ENCODE peak calls at places on chromosomes 4 and X, in eight cellular contexts. V, R, F, P, X, B, O and G are unnamed samples.

GRCh38 chr4:73341454-73341853 is 62.6 kb upstream of the ALB start:
- DNase-seq in R (peak; percentile 35), X (no peak), P (peak; percentile 16), O (peak; percentile 38), F (no peak), V (peak; percentile 17), B (peak; percentile 50), G (no peak)

GRCh38 chr4:61149278-61149677 is 50.8 kb upstream of the ADGRL3 start:
- DNase-seq in P (no peak), V (no peak), O (no peak), X (no peak), R (no peak), B (no peak), F (no peak), G (no peak)

GRCh38 chr4:82898322-82899243 is 2.0 kb upstream of the THAP9 start:
- DNase-seq in V (peak; percentile 55), P (no peak), O (no peak), B (peak; percentile 88), R (no peak), X (no peak), F (no peak), G (no peak)

GRCh38 chrX:29903365-29903764 is 312.0 kb upstream of the MAGEB2 start:
- DNase-seq in F (no peak), P (no peak), R (no peak), V (no peak), X (no peak), B (no peak), O (no peak), G (no peak)

GRCh38 chrX:10102046-10102704 is 54.6 kb upstream of the CLCN4 start:
- DNase-seq in V (no peak), X (no peak), O (no peak), F (no peak), R (no peak), B (no peak), P (no peak), G (no peak)

GRCh38 chrX:53284684-53285447 is 3.5 kb upstream of the IQSEC2 start:
- DNase-seq in V (peak; percentile 61), B (no peak), F (no peak), P (peak; percentile 33), O (peak; percentile 69), X (peak; percentile 73), R (peak; percentile 70), G (peak; percentile 25)

GRCh38 chrX:125826080-125826479 is 340.0 kb downstream of the DCAF12L2 start:
- DNase-seq in O (no peak), X (no peak), R (no peak), P (no peak), B (no peak), F (no peak), V (no peak), G (no peak)

GRCh38 chr4:609400-610050 is 15.8 kb upstream of the PDE6B start:
- DNase-seq in P (no peak), O (no peak), R (no peak), V (no peak), X (no peak), B (no peak), F (no peak), G (no peak)

GRCh38 chr4:118811008-118811764 is 24.7 kb downstream of the SEC24D start:
- DNase-seq in F (no peak), B (peak; percentile 52), X (no peak), P (no peak), R (no peak), O (no peak), V (no peak), G (no peak)

GRCh38 chr4:110611968-110612447 is 10.9 kb downstream of the PITX2 start:
- DNase-seq in V (no peak), X (no peak), F (no peak), B (no peak), R (no peak), P (no peak), O (no peak), G (no peak)

GRCh38 chrX:123732679-123733363 is at the start of gene THOC2:
- DNase-seq in P (peak; percentile 59), F (peak; percentile 21), R (peak; percentile 86), V (peak; percentile 83), O (peak; percentile 79), B (peak; percentile 78), X (peak; percentile 91), G (peak; percentile 37)

GRCh38 chr4:186628058-186628711 is 72.8 kb upstream of the MTNR1A start:
- DNase-seq in V (peak; percentile 35), R (peak; percentile 7), F (no peak), X (no peak), P (no peak), O (no peak), B (no peak), G (no peak)

GRCh38 chrX:70437011-70437410 is 7.6 kb upstream of the DLG3 start:
- DNase-seq in X (no peak), P (no peak), B (no peak), O (no peak), R (no peak), V (no peak), F (no peak), G (no peak)

GRCh38 chrX:12975999-12976558 is 1.2 kb downstream of the TMSB4X start:
- DNase-seq in F (no peak), O (peak; percentile 49), V (peak; percentile 46), P (no peak), R (peak; percentile 62), X (peak; percentile 72), B (no peak), G (no peak)

DNA sequence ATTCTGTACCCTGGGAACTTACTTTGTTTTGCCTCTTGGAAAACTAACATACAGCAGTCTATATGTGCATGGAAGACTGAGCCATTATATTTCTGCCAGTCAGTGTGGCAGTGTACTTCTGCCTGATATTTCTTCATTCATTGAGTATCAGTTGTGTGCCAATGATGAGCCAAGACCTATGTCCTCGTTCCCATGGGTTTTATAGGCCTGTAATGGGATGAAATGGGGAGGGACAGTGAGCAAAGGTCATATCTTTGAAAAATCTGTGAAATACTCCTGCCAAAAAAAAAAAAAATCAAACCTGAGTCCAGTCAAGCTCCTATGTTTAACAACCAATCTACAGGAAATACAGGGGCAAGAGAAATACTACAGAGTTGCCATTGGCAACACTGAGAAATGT is 9.1 kb downstream of the NSD2 start:
- DNase-seq in R (no peak), F (no peak), X (no peak), O (no peak), P (no peak), B (no peak), V (no peak), G (no peak)
- TF ChIP-seq CTCF in R (no peak), F (no peak), X (no peak), O (no peak), P (no peak), B (no peak), V (no peak), G (no peak)

GRCh38 chr4:76439491-76439890 is 4.5 kb downstream of the SHROOM3 start:
- DNase-seq in B (no peak), X (no peak), P (no peak), O (no peak), V (no peak), F (no peak), R (no peak), G (no peak)

GRCh38 chr4:76435689-76436176 is 704 bp downstream of the SHROOM3 start:
- DNase-seq in P (no peak), O (no peak), R (no peak), B (no peak), V (no peak), X (no peak), F (no peak), G (no peak)

GRCh38 chr4:76429636-76430035 is 5.4 kb upstream of the SHROOM3 start:
- DNase-seq in B (no peak), F (no peak), P (no peak), O (no peak), X (no peak), R (no peak), V (no peak), G (no peak)

GRCh38 chr4:76430519-76431388 is 4.3 kb upstream of the SHROOM3 start:
- DNase-seq in B (peak; percentile 61), O (no peak), P (no peak), R (peak; percentile 15), X (no peak), V (no peak), F (no peak), G (no peak)

GRCh38 chr4:76434901-76435688 is at the start of gene SHROOM3:
- DNase-seq in R (no peak), O (no peak), F (no peak), X (no peak), V (no peak), B (peak; percentile 29), P (no peak), G (no peak)
- TF ChIP-seq CTCF in R (no peak), O (no peak), F (no peak), X (no peak), V (no peak), B (no peak), P (no peak), G (no peak)

DNA sequence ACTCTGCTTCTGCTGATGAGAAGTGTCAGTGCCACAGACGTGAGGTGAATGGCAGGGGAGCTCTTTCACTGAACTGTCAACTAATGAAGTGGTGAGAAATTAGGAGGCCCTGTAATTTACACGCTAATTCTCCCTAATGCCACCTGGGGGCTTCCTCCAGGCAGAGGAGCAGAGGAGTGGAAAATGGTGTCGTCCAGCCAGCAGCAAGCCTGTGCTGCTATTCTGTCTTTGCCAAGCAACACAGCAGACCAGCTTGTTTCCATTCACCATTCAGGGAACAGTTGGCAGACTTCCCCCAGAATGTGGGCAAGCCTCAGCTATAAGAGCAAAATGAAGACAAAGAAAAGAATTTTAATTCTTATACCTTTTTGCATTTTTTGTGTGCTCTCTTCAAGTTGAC is 245.2 kb upstream of the TET2 start:
- DNase-seq in O (peak; percentile 30), P (no peak), X (no peak), V (no peak), F (no peak), R (no peak), B (no peak), G (no peak)
- TF ChIP-seq CTCF in O (no peak), P (no peak), X (no peak), V (no peak), F (no peak), R (no peak), B (no peak), G (no peak)

GRCh38 chrX:78555401-78555980 is 103.6 kb downstream of the RTL3 start:
- DNase-seq in O (no peak), B (no peak), X (no peak), P (no peak), V (no peak), R (no peak), F (no peak), G (no peak)
- TF ChIP-seq CTCF in O (no peak), B (peak; percentile 68), X (no peak), P (peak; percentile 43), V (peak; percentile 38), R (no peak), F (peak; percentile 51), G (peak; percentile 19)

DNA sequence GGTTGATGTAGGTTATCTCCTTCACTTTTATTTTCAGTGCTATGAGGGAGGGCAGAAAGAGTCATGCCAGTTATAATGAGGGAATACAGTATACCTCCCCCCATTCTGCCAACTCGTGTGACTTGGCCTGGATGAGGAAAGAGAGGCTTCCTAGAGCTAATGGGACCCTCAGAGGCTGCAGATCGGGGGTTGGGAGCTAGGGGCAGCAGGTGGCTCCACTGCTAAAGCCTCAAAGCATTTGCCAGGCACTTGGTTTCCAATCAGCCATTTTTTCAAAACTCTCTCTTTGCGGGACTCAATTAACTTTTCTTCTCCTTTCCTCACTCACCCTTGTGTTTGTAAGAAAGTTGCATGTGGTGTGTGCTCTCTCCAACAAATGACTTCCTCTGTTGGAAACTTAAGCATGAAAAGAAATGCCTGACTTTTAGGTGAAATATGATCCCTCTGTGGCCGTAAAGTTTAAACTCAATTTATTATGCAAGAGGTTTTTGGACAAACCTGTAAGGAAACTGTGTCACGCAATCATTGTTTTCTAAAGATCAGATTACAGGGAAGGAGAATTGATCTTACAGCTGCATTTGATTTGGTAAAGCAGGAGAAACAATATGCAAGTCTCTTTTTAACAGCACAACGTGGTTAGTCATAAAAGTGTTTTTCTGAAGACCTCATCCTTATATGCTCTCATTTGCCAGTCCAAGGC is 7.0 kb downstream of the SFRP2 start:
- DNase-seq in P (no peak), R (no peak), V (no peak), O (no peak), B (peak; percentile 9), X (no peak), F (no peak), G (no peak)
- TF ChIP-seq CTCF in P (peak; percentile 17), R (no peak), V (no peak), O (no peak), B (no peak), X (no peak), F (no peak), G (no peak)